ENCODE peak calls at places on chromosomes 3 and 15, in eight cellular contexts. Q is SK-N-SH, N is HCT116, P is GM23338, I is Panc1, C is HepG2, V is K562, T is GM12878. R is an unnamed sample.

GRCh38 chr3:21256932-21257331 is 494.1 kb downstream of the ZNF385D start:
- DNase-seq in T (no peak), C (no peak), I (no peak), N (no peak), P (no peak), Q (peak), V (no peak), R (no peak)

GRCh38 chr3:123480428-123480827 is 31.5 kb upstream of the ADCY5 start:
- DNase-seq in N (no peak), I (no peak), V (no peak), T (peak), P (no peak), Q (no peak), C (no peak), R (no peak)

GRCh38 chr3:29536016-29536736 is 255.3 kb downstream of the RBMS3 start:
- DNase-seq in V (no peak), P (no peak), T (no peak), N (no peak), Q (no peak), I (no peak), C (no peak), R (no peak)

GRCh38 chr3:3165241-3165640 is 14.2 kb downstream of the CRBN start:
- DNase-seq in N (no peak), P (no peak), T (no peak), Q (no peak), I (no peak), C (no peak), V (no peak), R (no peak)

GRCh38 chr15:70575251-70576227 is 187.8 kb downstream of the UACA start:
- DNase-seq in N (no peak), C (no peak), V (no peak), I (no peak), Q (no peak), T (no peak), P (no peak), R (no peak)

GRCh38 chr3:31027191-31027761 is 132.8 kb upstream of the GADL1 start:
- DNase-seq in Q (no peak), P (no peak), C (no peak), T (no peak), I (no peak), V (no peak), N (no peak), R (no peak)

GRCh38 chr3:197171481-197172067 is 126.8 kb downstream of the DLG1 start:
- DNase-seq in V (no peak), N (no peak), I (no peak), C (no peak), Q (peak), P (no peak), T (no peak), R (no peak)

GRCh38 chr15:64623347-64624024 is 151.9 kb downstream of the RBPMS2 start:
- DNase-seq in V (no peak), I (no peak), P (no peak), N (no peak), C (no peak), Q (no peak), T (peak), R (no peak)

GRCh38 chr15:75483961-75484360 is 32.5 kb upstream of the SIN3A start:
- DNase-seq in C (no peak), N (no peak), T (no peak), P (no peak), Q (no peak), I (no peak), V (no peak), R (no peak)

GRCh38 chr3:43153189-43154083 is 47.6 kb upstream of the POMGNT2 start:
- DNase-seq in I (no peak), N (no peak), Q (no peak), T (no peak), C (no peak), V (no peak), P (peak), R (no peak)

GRCh38 chr15:100220058-100220728 is 121.6 kb downstream of the ADAMTS17 start:
- DNase-seq in I (no peak), P (peak), C (no peak), Q (no peak), N (no peak), T (no peak), V (no peak), R (no peak)

GRCh38 chr15:33357845-33358244 is 47.1 kb downstream of the RYR3 start:
- DNase-seq in Q (no peak), P (no peak), V (no peak), C (no peak), I (no peak), T (no peak), N (no peak), R (no peak)

GRCh38 chr3:42213417-42213816 is 52.6 kb downstream of the CCK start:
- DNase-seq in C (no peak), Q (no peak), V (no peak), I (no peak), N (no peak), T (no peak), P (no peak), R (no peak)

GRCh38 chr15:57551717-57552677 is 39.7 kb upstream of the MYZAP start:
- DNase-seq in I (no peak), T (no peak), P (peak), C (peak), V (no peak), Q (no peak), N (peak), R (no peak)

GRCh38 chr15:57548325-57548724 is 43.4 kb upstream of the MYZAP start:
- DNase-seq in C (peak), N (no peak), T (no peak), Q (no peak), I (no peak), V (no peak), P (no peak), R (no peak)

GRCh38 chr15:57548835-57549234 is 42.9 kb upstream of the MYZAP start:
- DNase-seq in I (no peak), C (no peak), T (no peak), N (no peak), P (no peak), Q (no peak), V (no peak), R (no peak)

GRCh38 chr15:57550640-57551039 is 41.1 kb upstream of the MYZAP start:
- DNase-seq in V (no peak), I (no peak), T (no peak), Q (no peak), C (no peak), P (no peak), N (no peak), R (no peak)

GRCh38 chr15:57549935-57550334 is 41.8 kb upstream of the MYZAP start:
- DNase-seq in I (no peak), T (no peak), N (no peak), V (no peak), Q (no peak), P (no peak), C (no peak), R (no peak)
- TF ChIP-seq REST in I (no peak), T (no peak), N (no peak), V (no peak), Q (no peak), P (no peak), C (no peak), R (no peak)

GRCh38 chr3:71078199-71078598 is 505.3 kb downstream of the FOXP1 start:
- DNase-seq in P (no peak), V (no peak), Q (no peak), I (no peak), C (no peak), N (no peak), T (no peak), R (no peak)

GRCh38 chr3:71080517-71081083 is 502.9 kb downstream of the FOXP1 start:
- DNase-seq in Q (no peak), I (no peak), C (no peak), N (no peak), V (no peak), T (no peak), P (no peak), R (no peak)

GRCh38 chr3:71077070-71077469 is 506.5 kb downstream of the FOXP1 start:
- DNase-seq in N (no peak), Q (no peak), I (no peak), T (no peak), C (no peak), P (no peak), V (no peak), R (no peak)

GRCh38 chr3:71076361-71076997 is 507.0 kb downstream of the FOXP1 start:
- DNase-seq in N (no peak), I (no peak), Q (no peak), V (no peak), C (peak), P (no peak), T (no peak), R (no peak)

DNA sequence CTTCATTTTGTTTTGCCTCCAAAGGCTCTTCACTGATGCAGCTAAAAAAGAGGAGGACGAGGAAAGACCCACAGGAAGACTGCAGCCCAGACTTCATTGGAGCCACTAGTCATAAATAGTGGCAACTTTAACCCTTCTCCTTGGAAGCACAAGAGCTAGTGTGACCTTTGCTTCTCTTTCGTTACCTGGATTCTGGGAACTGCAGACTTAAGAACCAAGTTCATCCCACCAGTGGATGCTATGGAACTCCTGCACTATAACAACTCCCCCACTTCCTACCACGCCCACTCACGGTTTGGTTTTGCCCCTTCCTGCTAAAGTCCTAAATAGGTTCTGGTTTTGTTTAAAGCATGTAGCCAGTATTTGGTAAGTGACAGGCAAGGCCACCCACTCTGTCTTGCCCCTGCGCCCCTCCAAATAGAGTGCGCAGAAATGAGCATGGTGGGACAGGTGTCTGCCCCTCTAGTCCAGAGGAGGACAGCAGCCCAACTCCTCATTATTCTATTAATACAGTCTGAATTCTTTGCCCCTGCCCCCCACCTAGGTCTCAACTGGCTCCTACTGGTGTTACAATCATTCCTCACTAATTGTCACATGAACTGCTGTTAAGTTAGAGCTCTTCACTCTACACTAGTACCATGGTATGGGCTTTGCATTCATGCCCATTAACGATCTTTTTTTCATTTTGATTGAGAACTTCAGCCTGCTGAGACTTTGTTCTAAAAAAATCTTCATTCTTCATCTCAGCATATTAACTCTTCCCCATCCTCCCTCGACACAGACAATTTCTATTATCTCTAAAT is 504.6 kb downstream of the FOXP1 start:
- DNase-seq in C (no peak), T (no peak), Q (no peak), V (no peak), P (no peak), N (no peak), I (no peak), R (no peak)
- TF ChIP-seq POLR2AphosphoS5 in C (no peak), T (no peak), Q (no peak), V (no peak), P (no peak), N (no peak), I (no peak), R (no peak)

DNA sequence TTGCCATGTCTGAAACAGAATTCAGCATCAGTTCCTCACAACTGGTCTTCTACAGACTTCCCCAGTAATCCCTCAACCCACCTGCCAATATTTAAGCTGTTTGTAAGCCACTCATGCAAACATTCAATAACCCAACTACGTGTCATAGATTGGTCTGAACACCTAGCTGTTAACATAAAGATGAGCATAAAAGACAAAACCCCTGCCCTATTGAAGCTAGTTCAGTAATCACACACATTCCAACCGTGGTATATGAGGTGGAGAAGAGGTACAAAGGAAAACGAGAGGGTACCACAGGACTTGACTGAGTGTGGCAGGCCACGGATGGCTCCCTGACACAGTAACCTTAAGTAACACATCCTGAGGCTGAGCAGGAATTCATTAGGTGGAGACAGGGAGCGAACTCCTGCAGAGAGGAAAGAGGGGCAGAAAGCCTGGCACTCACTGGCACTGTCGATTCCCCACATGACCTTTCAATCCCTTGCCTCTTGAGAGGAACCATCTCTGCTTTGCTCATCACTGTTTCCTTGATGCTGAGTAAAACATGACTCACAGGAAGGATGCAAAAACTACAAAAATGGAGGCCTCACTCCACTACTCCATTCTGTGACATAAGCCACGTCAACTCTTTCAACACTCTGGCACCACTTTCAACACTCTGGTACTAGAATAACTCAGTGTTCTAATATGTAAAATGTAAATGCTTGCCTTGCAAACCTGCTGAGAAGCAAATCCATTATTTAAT is 31.3 kb downstream of the RPN1 start:
- DNase-seq in I (peak), P (no peak), V (no peak), T (no peak), Q (no peak), C (no peak), N (no peak), R (peak)
- TF ChIP-seq REST in I (no peak), P (no peak), V (no peak), T (no peak), Q (no peak), C (no peak), N (no peak), R (no peak)

GRCh38 chr3:115790759-115791158 is 167.4 kb downstream of the GAP43 start:
- DNase-seq in Q (peak), N (peak), I (peak), P (no peak), C (peak), T (no peak), V (peak), R (no peak)

GRCh38 chr3:115789480-115789879 is 166.2 kb downstream of the GAP43 start:
- DNase-seq in P (no peak), I (no peak), V (no peak), C (no peak), N (no peak), T (no peak), Q (no peak), R (no peak)

GRCh38 chr3:115788921-115789470 is 165.7 kb downstream of the GAP43 start:
- DNase-seq in I (no peak), T (no peak), P (no peak), Q (no peak), C (peak), V (no peak), N (peak), R (no peak)

GRCh38 chr3:115787818-115788217 is 164.5 kb downstream of the GAP43 start:
- DNase-seq in I (no peak), N (no peak), T (no peak), P (no peak), Q (no peak), C (no peak), V (no peak), R (no peak)

GRCh38 chr3:115792206-115792955 is 169.1 kb downstream of the GAP43 start:
- DNase-seq in I (no peak), N (no peak), C (peak), Q (no peak), P (no peak), T (no peak), V (no peak), R (no peak)
- TF ChIP-seq POLR2AphosphoS5 in I (no peak), N (no peak), C (peak), Q (no peak), P (no peak), T (no peak), V (no peak), R (no peak)

GRCh38 chr15:83850015-83850414 is 196.1 kb downstream of the ADAMTSL3 start:
- DNase-seq in N (no peak), V (no peak), I (no peak), Q (no peak), C (no peak), T (no peak), P (no peak), R (no peak)
- TF ChIP-seq REST in N (no peak), V (no peak), I (no peak), Q (no peak), C (no peak), T (no peak), P (no peak), R (no peak)

GRCh38 chr15:74396445-74397238 is 29.2 kb upstream of the CYP11A1 start:
- DNase-seq in N (peak), P (no peak), Q (no peak), C (peak), V (no peak), T (peak), I (peak), R (peak)
- TF ChIP-seq POLR2AphosphoS5 in N (peak), P (no peak), Q (no peak), C (no peak), V (no peak), T (peak), I (no peak), R (no peak)

GRCh38 chr3:52210550-52211046 is 12.6 kb downstream of the ALAS1 start:
- DNase-seq in Q (no peak), T (no peak), N (no peak), V (no peak), C (peak), P (no peak), I (no peak), R (peak)
- TF ChIP-seq REST in Q (no peak), T (no peak), N (no peak), V (no peak), C (peak), P (no peak), I (no peak), R (peak)

DNA sequence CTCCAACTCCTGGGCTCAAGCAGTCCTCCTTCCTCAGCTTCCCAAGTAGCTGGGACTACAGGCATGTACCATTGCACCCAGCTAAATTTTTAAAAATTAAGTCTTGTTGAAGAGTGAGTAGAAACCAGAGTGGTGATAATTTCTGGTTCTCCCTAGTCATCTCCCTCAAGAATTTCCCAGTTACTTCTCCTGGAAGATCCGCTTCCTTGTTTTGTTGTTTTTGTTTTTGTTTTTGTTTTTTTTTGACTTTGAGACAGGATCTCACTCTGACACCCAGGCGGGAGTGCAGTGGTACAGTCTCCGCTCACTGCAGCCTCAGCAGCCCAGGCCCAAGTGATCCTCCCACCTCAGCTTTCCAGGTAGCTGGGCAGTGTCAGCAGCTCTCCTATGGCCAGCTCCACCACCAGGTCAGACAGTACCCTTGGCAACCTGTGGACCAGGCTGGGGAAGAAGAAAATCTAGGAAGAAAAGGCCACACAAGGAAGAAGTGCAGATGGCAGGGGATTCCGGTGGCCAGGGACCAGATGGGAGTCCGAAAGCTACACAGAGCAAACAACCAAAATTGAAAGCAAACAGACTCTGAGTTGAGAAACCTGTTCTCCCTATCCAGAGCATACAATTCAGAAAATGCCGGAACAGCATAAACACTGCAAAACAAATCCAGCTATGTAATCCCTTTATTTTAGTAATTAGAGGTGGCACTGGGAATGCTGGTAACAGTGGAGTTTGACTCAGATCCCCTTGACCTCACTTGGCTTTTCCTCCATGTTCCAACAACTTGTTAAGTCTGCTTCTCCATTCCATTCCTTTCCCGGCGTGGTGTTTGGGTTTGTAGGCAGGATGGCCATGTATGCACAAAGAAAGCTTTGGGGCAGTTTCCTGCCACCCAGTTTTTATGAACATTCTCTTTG is 266.6 kb upstream of the CTDSPL start:
- DNase-seq in C (peak), V (no peak), I (no peak), P (no peak), T (no peak), N (no peak), Q (no peak), R (no peak)
- TF ChIP-seq POLR2AphosphoS5 in C (no peak), V (no peak), I (no peak), P (no peak), T (no peak), N (no peak), Q (no peak), R (no peak)